ENCODE peak calls at places on chromosomes 5 and 9, in eight cellular contexts. J is uterus, K is esophagus squamous epithelium, N is body of pancreas, P is HCT116, G is A549, U is stomach, D is HepG2. Q is an unnamed sample.

GRCh38 chr5:140189977-140190867 is 15.2 kb downstream of the CYSTM1 start:
- DNase-seq in U (no peak), J (no peak), N (no peak), P (no peak), G (no peak), K (no peak), D (no peak), Q (no peak)

GRCh38 chr5:126967808-126968466 is 62.4 kb downstream of the MARCHF3 start:
- DNase-seq in D (no peak), U (no peak), G (no peak), K (no peak), N (no peak), P (no peak), J (no peak), Q (no peak)

GRCh38 chr5:10475931-10476687 is 34.4 kb downstream of the ROPN1L start:
- DNase-seq in D (no peak), J (no peak), P (no peak), U (no peak), N (no peak), K (no peak), G (no peak), Q (no peak)

GRCh38 chr9:37404590-37404989 is 17.9 kb upstream of the GRHPR start:
- DNase-seq in D (no peak), J (no peak), N (no peak), P (no peak), K (no peak), U (no peak), G (no peak), Q (no peak)

GRCh38 chr9:89154218-89154617 is 24.4 kb downstream of the SHC3 start:
- DNase-seq in U (no peak), G (no peak), P (no peak), K (no peak), J (no peak), N (no peak), D (no peak), Q (no peak)

GRCh38 chr9:90142580-90142979 is 500.0 kb downstream of the DIRAS2 start:
- DNase-seq in J (peak), D (peak), N (peak), P (peak), G (no peak), K (no peak), U (peak), Q (no peak)

GRCh38 chr5:1038417-1039209 is 30.0 kb downstream of the NKD2 start:
- DNase-seq in N (no peak), J (no peak), U (no peak), D (no peak), P (no peak), G (no peak), K (no peak), Q (no peak)

GRCh38 chr9:101508203-101508602 is 25.4 kb upstream of the RNF20 start:
- DNase-seq in G (no peak), P (no peak), J (no peak), K (no peak), N (no peak), U (no peak), D (no peak), Q (no peak)

GRCh38 chr9:81753436-81753835 is 64.1 kb upstream of the TLE1 start:
- DNase-seq in J (no peak), U (no peak), G (no peak), N (no peak), P (no peak), K (no peak), D (no peak), Q (no peak)

GRCh38 chr5:17216176-17216973 is 1.1 kb upstream of the BASP1 start:
- DNase-seq in G (peak), P (peak), N (peak), J (peak), K (peak), U (peak), D (peak), Q (peak)

GRCh38 chr5:17219006-17219422 is 1.6 kb downstream of the BASP1 start:
- DNase-seq in N (no peak), J (peak), U (no peak), P (no peak), G (peak), D (no peak), K (no peak), Q (no peak)

GRCh38 chr5:17216974-17217325 is 481 bp upstream of the BASP1 start:
- DNase-seq in J (peak), D (no peak), N (no peak), U (no peak), P (no peak), G (peak), K (no peak), Q (peak)

GRCh38 chr5:17218353-17219005 is 1.0 kb downstream of the BASP1 start:
- DNase-seq in D (no peak), K (no peak), U (no peak), J (peak), N (peak), P (no peak), G (no peak), Q (peak)

GRCh38 chr5:17217421-17218352 is at the start of gene BASP1:
- DNase-seq in D (no peak), U (peak), P (no peak), K (no peak), N (peak), G (peak), J (peak), Q (peak)
- TF ChIP-seq POLR2A in D (no peak), U (no peak), P (no peak), K (peak), N (no peak), G (peak), J (peak), Q (peak)

GRCh38 chr5:134227786-134228185 is 1.9 kb upstream of the PPP2CA start:
- DNase-seq in K (no peak), J (no peak), D (peak), P (no peak), U (no peak), G (no peak), N (no peak), Q (no peak)

GRCh38 chr5:134227259-134227658 is 1.4 kb upstream of the PPP2CA start:
- DNase-seq in N (no peak), J (peak), D (peak), P (no peak), U (no peak), K (no peak), G (no peak), Q (no peak)

GRCh38 chr5:134226441-134227192 is 744 bp upstream of the PPP2CA start:
- DNase-seq in K (no peak), J (peak), U (peak), P (no peak), G (no peak), N (peak), D (peak), Q (no peak)

GRCh38 chr5:134224905-134225779 is 731 bp downstream of the PPP2CA start:
- DNase-seq in K (no peak), P (no peak), U (peak), G (peak), N (peak), J (peak), D (peak), Q (peak)

GRCh38 chr5:134225780-134226440 is at the start of gene PPP2CA:
- DNase-seq in D (peak), G (peak), K (peak), N (peak), U (peak), J (peak), P (peak), Q (peak)
- TF ChIP-seq POLR2A in D (peak), G (peak), K (peak), N (no peak), U (peak), J (peak), P (peak), Q (peak)

GRCh38 chr9:15191358-15191757 is 115.7 kb downstream of the TTC39B start:
- DNase-seq in U (no peak), G (no peak), J (no peak), K (no peak), P (no peak), D (no peak), N (no peak), Q (no peak)
- TF ChIP-seq POLR2A in U (no peak), G (no peak), J (no peak), K (no peak), P (no peak), D (no peak), N (no peak), Q (no peak)

GRCh38 chr5:131019601-131020315 is 145.3 kb downstream of the HINT1 start:
- DNase-seq in D (no peak), N (no peak), J (no peak), K (no peak), G (no peak), U (no peak), P (no peak), Q (no peak)
- TF ChIP-seq POLR2A in D (no peak), N (no peak), J (no peak), K (no peak), G (no peak), U (no peak), P (no peak), Q (no peak)

GRCh38 chr5:145247745-145248040 is 587.4 kb downstream of the PRELID2 start:
- DNase-seq in J (no peak), G (no peak), K (no peak), N (no peak), D (no peak), P (no peak), U (no peak), Q (no peak)

GRCh38 chr5:145244788-145245187 is 590.4 kb downstream of the PRELID2 start:
- DNase-seq in G (no peak), J (no peak), D (no peak), P (no peak), U (no peak), K (no peak), N (no peak), Q (no peak)

GRCh38 chr5:145246379-145246778 is 588.8 kb downstream of the PRELID2 start:
- DNase-seq in K (no peak), D (no peak), G (no peak), J (no peak), U (no peak), P (no peak), N (no peak), Q (no peak)

GRCh38 chr5:145245354-145245753 is 589.8 kb downstream of the PRELID2 start:
- DNase-seq in K (no peak), P (no peak), D (no peak), J (no peak), G (no peak), U (no peak), N (no peak), Q (no peak)

DNA sequence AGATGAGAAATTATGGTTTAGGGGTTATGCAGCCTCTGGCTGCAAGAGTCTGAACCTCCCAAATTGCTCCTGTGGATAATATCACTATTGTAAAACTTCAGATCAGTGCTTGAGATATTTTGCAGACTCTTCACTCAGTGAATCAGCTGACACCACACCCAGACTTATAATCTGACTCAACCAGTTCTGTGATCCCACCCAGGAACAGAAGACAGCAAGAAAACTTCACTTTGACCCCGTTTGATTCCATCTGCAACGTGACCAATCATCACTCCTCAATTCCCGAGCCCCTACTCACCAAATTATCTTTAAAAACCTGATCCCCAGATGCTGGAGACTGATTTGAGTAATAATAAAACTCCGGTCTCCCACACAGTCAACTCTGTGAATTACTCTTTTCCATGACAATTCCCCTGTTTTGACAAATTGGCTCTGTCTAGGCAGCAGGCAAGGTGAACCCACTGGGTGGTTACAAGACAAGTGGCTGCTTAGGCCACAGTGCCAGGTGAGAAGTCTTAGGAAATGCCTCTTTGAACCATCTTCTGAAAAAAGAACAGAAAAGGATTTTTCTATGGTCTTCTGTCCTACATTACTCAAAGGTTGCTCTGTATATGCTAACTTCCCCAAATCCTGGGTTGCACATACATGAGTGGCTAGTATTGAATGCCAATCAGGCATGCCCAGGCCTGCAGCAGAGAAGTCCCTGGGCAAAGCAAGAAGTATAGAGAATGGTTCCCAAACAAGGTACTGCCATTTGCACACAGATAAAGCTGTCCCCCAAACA is 588.0 kb downstream of the PRELID2 start:
- DNase-seq in P (no peak), U (no peak), J (no peak), D (no peak), K (no peak), N (no peak), G (no peak), Q (no peak)
- TF ChIP-seq POLR2A in P (no peak), U (no peak), J (no peak), D (no peak), K (no peak), N (no peak), G (no peak), Q (no peak)

DNA sequence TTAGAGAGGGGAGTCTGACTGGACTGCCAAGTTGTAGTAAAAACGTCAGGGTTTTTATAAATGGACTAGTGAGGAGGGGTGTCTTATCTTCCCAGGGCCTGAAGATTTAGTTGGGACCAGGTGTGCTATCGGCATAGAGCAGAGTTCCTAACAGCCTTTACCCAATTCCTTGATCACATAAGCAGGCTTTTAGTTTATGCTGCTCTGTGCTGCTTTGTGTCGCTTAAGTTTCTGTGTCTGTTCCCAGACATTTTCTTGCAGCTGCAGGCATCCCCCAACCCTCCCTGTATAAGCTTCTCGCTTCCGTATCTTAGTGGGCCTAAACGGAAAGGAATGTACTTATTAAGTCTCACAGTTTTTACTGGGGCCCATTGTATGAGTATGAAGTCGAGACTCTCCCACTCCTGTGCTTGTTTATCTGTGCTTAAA is 2.6 kb upstream of the SMC5 start:
- DNase-seq in J (no peak), D (no peak), P (no peak), G (no peak), K (no peak), N (peak), U (no peak), Q (peak)
- TF ChIP-seq POLR2A in J (no peak), D (no peak), P (no peak), G (no peak), K (no peak), N (no peak), U (no peak), Q (no peak)